ENCODE peak calls at places on chromosomes 11 and 22, in seven cellular contexts. K, T, U, D, N, M and V are unnamed samples.
A peak's percentile ranks its signal among the peaks of the same experiment; 100 is the strongest.

GRCh38 chr11:92357344-92357743 is 132.7 kb downstream of the FAT3 start:
- DNase-seq in K (no peak), T (no peak), U (no peak), D (no peak), N (no peak), M (no peak), V (no peak)

GRCh38 chr11:61533401-61533800 is 24.9 kb downstream of the LRRC10B start:
- DNase-seq in K (no peak), T (no peak), U (no peak), D (no peak), N (no peak), M (no peak), V (no peak)

GRCh38 chr11:17430616-17431015 is 42.2 kb upstream of the KCNJ11 start:
- DNase-seq in K (no peak), T (no peak), U (no peak), D (no peak), N (no peak), M (no peak), V (no peak)

GRCh38 chr22:41636467-41636866 is 15.4 kb downstream of the XRCC6 start:
- DNase-seq in K (peak; percentile 62), T (no peak), U (no peak), D (no peak), N (peak; percentile 79), M (peak; percentile 14), V (peak; percentile 61)

GRCh38 chr11:119694334-119694733 is 34.7 kb downstream of the NECTIN1 start:
- DNase-seq in K (no peak), T (no peak), U (peak; percentile 12), D (no peak), N (no peak), M (no peak), V (peak; percentile 44)

GRCh38 chr11:34916810-34917780 is 677 bp downstream of the PDHX start:
- DNase-seq in K (no peak), T (peak; percentile 66), U (no peak), D (no peak), N (peak; percentile 24), M (peak; percentile 53), V (peak; percentile 31)

GRCh38 chr11:57547854-57548377 is 10.5 kb downstream of the SMTNL1 start:
- DNase-seq in K (no peak), T (peak; percentile 2), U (peak; percentile 7), D (no peak), N (no peak), M (no peak), V (no peak)

GRCh38 chr22:36673821-36674220 is 29.7 kb downstream of the CACNG2 start:
- DNase-seq in K (no peak), T (no peak), U (no peak), D (no peak), N (no peak), M (no peak), V (no peak)

GRCh38 chr22:33380789-33381530 is 322.8 kb upstream of the SYN3 start:
- DNase-seq in K (no peak), T (no peak), U (no peak), D (no peak), N (peak; percentile 69), M (peak; percentile 78), V (peak; percentile 66)

GRCh38 chr11:123216249-123216648 is 21.2 kb upstream of the CLMP start:
- DNase-seq in K (no peak), T (no peak), U (no peak), D (no peak), N (no peak), M (no peak), V (no peak)

GRCh38 chr11:128802358-128802981 is 64.6 kb downstream of the KCNJ1 start:
- DNase-seq in K (no peak), T (peak; percentile 68), U (peak; percentile 51), D (no peak), N (peak; percentile 32), M (peak; percentile 42), V (peak; percentile 46)

GRCh38 chr11:69055598-69056516 is 7.1 kb downstream of the TPCN2 start:
- DNase-seq in K (no peak), T (no peak), U (no peak), D (no peak), N (no peak), M (no peak), V (no peak)

GRCh38 chr11:2788751-2789140 is 89.0 kb upstream of the KCNQ1OT1 start:
- DNase-seq in K (peak; percentile 49), T (no peak), U (no peak), D (no peak), N (no peak), M (no peak), V (no peak)

GRCh38 chr11:34653851-34654490 is 33.1 kb downstream of the EHF start:
- DNase-seq in K (no peak), T (no peak), U (no peak), D (no peak), N (peak; percentile 95), M (peak; percentile 97), V (peak; percentile 77)

GRCh38 chr22:28799125-28799833 is 1.1 kb downstream of the XBP1 start:
- DNase-seq in K (peak; percentile 89), T (no peak), U (peak; percentile 91), D (peak; percentile 21), N (peak; percentile 64), M (peak; percentile 96), V (peak; percentile 71)